ENCODE peak calls at places on chromosomes 6 and 20, in eight cellular contexts. X, Y, I, P, J, D, E and O are unnamed samples.

GRCh38 chr6:31401403-31401802 is 2.0 kb upstream of the MICA start:
- DNase-seq in Y (peak), J (peak), E (no peak), P (no peak), X (no peak), I (peak), D (peak), O (peak)

GRCh38 chr20:4835244-4836177 is 113.8 kb downstream of the PRND start:
- DNase-seq in J (no peak), I (peak), D (peak), X (peak), E (no peak), P (no peak), Y (no peak), O (no peak)

GRCh38 chr20:25191689-25192088 is 3.8 kb upstream of the ENTPD6 start:
- DNase-seq in P (no peak), Y (no peak), E (no peak), J (no peak), X (no peak), D (no peak), I (no peak), O (no peak)

GRCh38 chr6:109455161-109455501 is 441 bp downstream of the MICAL1 start:
- DNase-seq in J (peak), Y (no peak), E (no peak), X (no peak), I (no peak), D (peak), P (peak), O (peak)

GRCh38 chr6:90369024-90369519 is 72.4 kb upstream of the BACH2 start:
- DNase-seq in Y (peak), D (peak), E (no peak), X (peak), J (peak), P (no peak), I (peak), O (peak)

GRCh38 chr20:4898282-4898681 is 103.0 kb downstream of the SLC23A2 start:
- DNase-seq in P (no peak), D (peak), X (peak), Y (peak), E (no peak), J (no peak), I (peak), O (peak)

GRCh38 chr20:47606414-47607207 is 104.9 kb downstream of the NCOA3 start:
- DNase-seq in J (no peak), P (no peak), I (no peak), D (no peak), E (no peak), Y (no peak), X (no peak), O (no peak)

GRCh38 chr20:44041001-44041400 is 126.3 kb downstream of the TOX2 start:
- DNase-seq in J (no peak), X (no peak), E (peak), D (no peak), P (no peak), Y (no peak), I (no peak), O (no peak)

GRCh38 chr6:116218172-116218633 is 35.7 kb downstream of the TSPYL4 start:
- DNase-seq in X (no peak), D (peak), Y (peak), P (no peak), J (peak), E (no peak), I (peak), O (peak)

GRCh38 chr6:36493859-36494258 is 51.1 kb downstream of the KCTD20 start:
- DNase-seq in J (peak), E (no peak), I (peak), X (no peak), D (no peak), Y (no peak), P (no peak), O (peak)

GRCh38 chr20:41654292-41654691 is 36.1 kb upstream of the CHD6 start:
- DNase-seq in J (no peak), P (no peak), X (no peak), E (no peak), D (no peak), I (no peak), Y (no peak), O (no peak)

GRCh38 chr6:14324042-14324441 is 206.5 kb downstream of the CD83 start:
- DNase-seq in X (no peak), E (no peak), J (no peak), P (no peak), Y (no peak), I (peak), D (no peak), O (no peak)

GRCh38 chr6:26457796-26458688 is at the start of gene BTN2A1:
- DNase-seq in X (peak), I (peak), P (peak), J (peak), D (peak), E (peak), Y (peak), O (peak)

GRCh38 chr6:44559486-44560270 is 172.2 kb downstream of the CDC5L start:
- DNase-seq in Y (no peak), E (no peak), X (no peak), J (no peak), P (no peak), D (no peak), I (no peak), O (no peak)

GRCh38 chr6:54860132-54860531 is 13.6 kb downstream of the FAM83B start:
- DNase-seq in P (no peak), D (no peak), J (no peak), Y (no peak), X (no peak), I (peak), E (no peak), O (no peak)

GRCh38 chr20:12455152-12455551 is 537.5 kb downstream of the BTBD3 start:
- DNase-seq in Y (no peak), X (no peak), I (no peak), P (no peak), J (no peak), D (peak), E (no peak), O (no peak)

GRCh38 chr6:79421707-79422484 is 115.3 kb downstream of the LCA5 start:
- DNase-seq in X (no peak), Y (peak), J (no peak), E (no peak), I (peak), P (no peak), D (peak), O (no peak)

GRCh38 chr20:64277571-64278318 is 22.2 kb downstream of the PCMTD2 start:
- DNase-seq in E (no peak), P (no peak), X (no peak), I (no peak), Y (no peak), J (no peak), D (no peak), O (no peak)

GRCh38 chr6:28296520-28297060 is 15.2 kb downstream of the PGBD1 start:
- DNase-seq in P (no peak), E (no peak), X (no peak), J (no peak), D (no peak), I (no peak), Y (no peak), O (no peak)

GRCh38 chr20:25399038-25399430 is 8.4 kb upstream of the ABHD12 start:
- DNase-seq in J (peak), P (no peak), E (no peak), X (no peak), I (peak), Y (peak), D (peak), O (peak)

GRCh38 chr6:81998432-81998831 is 246.0 kb upstream of the TENT5A start:
- DNase-seq in Y (peak), I (peak), J (no peak), D (no peak), X (no peak), P (no peak), E (no peak), O (no peak)

GRCh38 chr6:107354470-107354869 is 104.9 kb downstream of the PDSS2 start:
- DNase-seq in X (no peak), Y (no peak), I (no peak), P (no peak), E (no peak), J (no peak), D (no peak), O (no peak)

GRCh38 chr6:56359201-56359899 is 112.0 kb upstream of the COL21A1 start:
- DNase-seq in D (peak), X (peak), P (peak), E (peak), J (peak), Y (peak), I (peak), O (peak)

GRCh38 chr6:168289571-168289962 is 30.0 kb downstream of the DACT2 start:
- DNase-seq in D (no peak), J (no peak), X (no peak), Y (no peak), I (no peak), E (no peak), P (no peak), O (no peak)